ENCODE peak calls at places on chromosomes 4 and X, in six cellular contexts. J is activated T-helper 1 cell treated with Interleukin-2 at 50 U/mL for 16 hours, V is GM10248, M is A549, Y is DMS79, E is NCI-H345. F is an unnamed sample.

GRCh38 chr4:14336656-14337055 is 665.6 kb upstream of the CPEB2 start:
- DNase-seq in M (no peak), J (no peak), Y (no peak), E (no peak), V (no peak), F (no peak)

GRCh38 chr4:155888171-155888570 is 15.3 kb upstream of the TDO2 start:
- DNase-seq in J (no peak), V (no peak), Y (no peak), M (no peak), E (no peak), F (no peak)

GRCh38 chrX:129779747-129780146 is at the start of gene SASH3:
- DNase-seq in J (peak), Y (no peak), M (no peak), V (peak), E (no peak), F (no peak)

GRCh38 chrX:104318330-104319009 is 63.7 kb upstream of the ESX1 start:
- DNase-seq in V (no peak), E (no peak), J (no peak), M (peak), Y (no peak), F (no peak)

GRCh38 chrX:63754141-63754859 is 30.7 kb downstream of the ARHGEF9 start:
- DNase-seq in V (peak), E (no peak), M (no peak), Y (no peak), J (peak), F (no peak)

GRCh38 chrX:107146670-107147069 is 28.0 kb upstream of the RBM41 start:
- DNase-seq in E (no peak), M (peak), V (no peak), Y (no peak), J (no peak), F (no peak)

GRCh38 chrX:70049925-70050324 is at the start of gene AWAT2:
- DNase-seq in Y (no peak), M (no peak), E (no peak), V (no peak), J (no peak), F (no peak)

GRCh38 chr4:18934197-18934596 is 912.6 kb upstream of the LCORL start:
- DNase-seq in Y (no peak), J (no peak), E (no peak), M (no peak), V (no peak), F (no peak)

GRCh38 chr4:107312366-107312765 is 276.3 kb upstream of the DKK2 start:
- DNase-seq in E (no peak), J (no peak), M (no peak), V (no peak), Y (no peak), F (no peak)

GRCh38 chr4:59553063-59553738 is 1646.9 kb upstream of the ADGRL3 start:
- DNase-seq in M (peak), V (peak), J (no peak), E (no peak), Y (no peak), F (no peak)

GRCh38 chr4:108030332-108030731 is 40.6 kb downstream of the HADH start:
- DNase-seq in E (peak), M (peak), V (peak), Y (no peak), J (peak), F (no peak)

GRCh38 chr4:77145806-77146425 is 11.1 kb upstream of the CCNG2 start:
- DNase-seq in M (no peak), E (no peak), J (no peak), V (no peak), Y (no peak), F (no peak)

GRCh38 chr4:121252224-121252806 is 88.2 kb upstream of the TNIP3 start:
- DNase-seq in V (peak), E (peak), Y (peak), J (peak), M (peak), F (peak)

GRCh38 chr4:26204911-26205368 is 115.9 kb upstream of the RBPJ start:
- DNase-seq in Y (no peak), E (peak), V (no peak), M (no peak), J (no peak), F (no peak)

GRCh38 chr4:25439913-25440477 is 62.9 kb downstream of the ANAPC4 start:
- DNase-seq in V (peak), E (peak), J (no peak), Y (peak), M (peak), F (peak)

GRCh38 chr4:152293527-152293926 is 242.4 kb downstream of the FBXW7 start:
- DNase-seq in E (no peak), V (no peak), J (no peak), Y (no peak), M (no peak), F (no peak)

GRCh38 chr4:2125023-2125422 is 65.9 kb downstream of the NAT8L start:
- DNase-seq in V (no peak), Y (no peak), M (no peak), E (no peak), J (no peak), F (no peak)

GRCh38 chr4:26700110-26700509 is 116.2 kb downstream of the TBC1D19 start:
- DNase-seq in M (no peak), Y (no peak), J (no peak), E (no peak), V (no peak), F (no peak)

GRCh38 chrX:6660567-6661252 is 125.8 kb upstream of the VCX3A start:
- DNase-seq in E (no peak), Y (no peak), J (no peak), V (no peak), M (no peak), F (no peak)

GRCh38 chr4:184473515-184474260 is 662 bp downstream of the IRF2 start:
- DNase-seq in M (peak), J (peak), Y (no peak), E (no peak), V (peak), F (no peak)

GRCh38 chrX:98203800-98204199 is 1320.1 kb downstream of the RPA4 start:
- DNase-seq in V (no peak), E (no peak), Y (no peak), M (no peak), J (no peak), F (no peak)

F was measured in NCI-H774.